ENCODE peak calls at places on chromosomes 11 and 22, in four cellular contexts. G, L, M and N are unnamed samples.

GRCh38 chr11:12606597-12606996 is 67.6 kb upstream of the TEAD1 start:
- DNase-seq in M (peak), L (no peak), G (no peak), N (no peak)

GRCh38 chr11:118212781-118213565 is 11.8 kb downstream of the JAML start:
- DNase-seq in L (no peak), M (no peak), G (no peak), N (no peak)

GRCh38 chr11:22347857-22348496 is 9.8 kb downstream of the SLC17A6 start:
- DNase-seq in L (no peak), M (no peak), G (no peak), N (no peak)

GRCh38 chr11:5300246-5300645 is 1.5 kb downstream of the OR51B4 start:
- DNase-seq in G (no peak), L (no peak), M (no peak), N (no peak)

GRCh38 chr22:21902296-21903087 is 35.0 kb upstream of the MAPK1 start:
- DNase-seq in G (no peak), L (no peak), M (no peak), N (no peak)

GRCh38 chr22:29359469-29359868 is 28.9 kb downstream of the AP1B1 start:
- DNase-seq in L (peak), G (peak), M (peak), N (no peak)

GRCh38 chr22:23714596-23715588 is 24.1 kb downstream of the RGL4 start:
- DNase-seq in G (no peak), M (no peak), L (no peak), N (no peak)

GRCh38 chr11:10885703-10886363 is 28.0 kb upstream of the ZBED5 start:
- DNase-seq in L (no peak), G (no peak), M (peak), N (no peak)

GRCh38 chr11:12185914-12186313 is 75.5 kb downstream of the MICAL2 start:
- DNase-seq in M (peak), G (no peak), L (no peak), N (no peak)

GRCh38 chr11:120413480-120413879 is 77.3 kb downstream of the ARHGEF12 start:
- DNase-seq in G (no peak), L (no peak), M (peak), N (no peak)

GRCh38 chr22:30305519-30305905 is 16.2 kb upstream of the CASTOR1 start:
- DNase-seq in L (peak), M (peak), G (peak), N (peak)

GRCh38 chr11:44112083-44112865 is 16.8 kb downstream of the EXT2 start:
- DNase-seq in L (peak), M (peak), G (no peak), N (no peak)

GRCh38 chr11:46285594-46286033 is 8.2 kb downstream of the CREB3L1 start:
- DNase-seq in G (no peak), L (no peak), M (peak), N (no peak)

GRCh38 chr11:6705905-6706535 is 22.9 kb upstream of the MRPL17 start:
- DNase-seq in G (peak), L (peak), M (peak), N (no peak)

GRCh38 chr11:44388828-44389645 is 79.1 kb upstream of the ALX4 start:
- DNase-seq in M (no peak), G (no peak), L (no peak), N (no peak)

GRCh38 chr11:1208361-1209261 is 14.3 kb upstream of the MUC5B start:
- DNase-seq in G (no peak), L (no peak), M (no peak), N (no peak)

GRCh38 chr11:112962854-112963367 is 1.7 kb downstream of the NCAM1 start:
- DNase-seq in L (peak), G (no peak), M (no peak), N (no peak)
- H3K4me3 ChIP-seq in L (no peak), G (peak), M (peak), N (no peak)

GRCh38 chr11:128949791-128950454 is 7.3 kb upstream of the TP53AIP1 start:
- DNase-seq in M (peak), G (no peak), L (peak), N (no peak)
- TF ChIP-seq CTCF in M (no peak), G (no peak), L (no peak), N (no peak)

GRCh38 chr11:72078477-72078876 is 1.9 kb downstream of the NUMA1 start:
- DNase-seq in L (no peak), M (peak), G (no peak), N (no peak)
- H3K4me3 ChIP-seq in L (no peak), M (no peak), G (no peak), N (no peak)

GRCh38 chr11:127157225-127157624 is 156.7 kb upstream of the KIRREL3 start:
- DNase-seq in L (no peak), M (no peak), G (no peak), N (no peak)
- TF ChIP-seq CTCF in L (no peak), M (no peak), G (no peak), N (no peak)

GRCh38 chr11:64642418-64642735 is 51.4 kb downstream of the SLC22A12 start:
- DNase-seq in L (no peak), G (no peak), M (no peak), N (no peak)
- H3K4me3 ChIP-seq in L (no peak), G (no peak), M (no peak), N (no peak)